ENCODE peak calls at places on chromosome 3, in four cellular contexts. S is HEK293T, A is IMR-90, L is HepG2. X is an unnamed sample.

GRCh38 chr3:75737831-75738493 is 47.4 kb downstream of the ZNF717 start:
- DNase-seq in S (no peak), A (peak), L (no peak), X (peak)

GRCh38 chr3:139715736-139716135 is 38.0 kb upstream of the NMNAT3 start:
- DNase-seq in S (no peak), A (no peak), L (no peak), X (no peak)

GRCh38 chr3:55322649-55323048 is 164.5 kb downstream of the WNT5A start:
- DNase-seq in S (no peak), A (no peak), L (no peak), X (no peak)

GRCh38 chr3:139124197-139124596 is 79.5 kb upstream of the PRR23C start:
- DNase-seq in S (no peak), A (no peak), L (no peak), X (no peak)

GRCh38 chr3:143090486-143090885 is 29.1 kb upstream of the CHST2 start:
- DNase-seq in S (no peak), A (no peak), L (no peak), X (no peak)

GRCh38 chr3:72973031-72973723 is 23.4 kb upstream of the PPP4R2 start:
- DNase-seq in S (no peak), A (peak), L (peak), X (no peak)

GRCh38 chr3:184549793-184550585 is 11.6 kb upstream of the EPHB3 start:
- DNase-seq in S (no peak), A (no peak), L (no peak), X (no peak)

GRCh38 chr3:190562866-190563525 is 49.1 kb downstream of the IL1RAP start:
- DNase-seq in S (no peak), A (no peak), L (no peak), X (no peak)

GRCh38 chr3:161409858-161410257 is 38.5 kb upstream of the SPTSSB start:
- DNase-seq in S (no peak), A (no peak), L (no peak), X (no peak)

GRCh38 chr3:195921334-195921771 is 13.0 kb upstream of the TNK2 start:
- DNase-seq in S (no peak), A (no peak), L (no peak), X (no peak)
- TF ChIP-seq BHLHE40 in S (no peak), A (no peak), L (no peak), X (no peak)

DNA sequence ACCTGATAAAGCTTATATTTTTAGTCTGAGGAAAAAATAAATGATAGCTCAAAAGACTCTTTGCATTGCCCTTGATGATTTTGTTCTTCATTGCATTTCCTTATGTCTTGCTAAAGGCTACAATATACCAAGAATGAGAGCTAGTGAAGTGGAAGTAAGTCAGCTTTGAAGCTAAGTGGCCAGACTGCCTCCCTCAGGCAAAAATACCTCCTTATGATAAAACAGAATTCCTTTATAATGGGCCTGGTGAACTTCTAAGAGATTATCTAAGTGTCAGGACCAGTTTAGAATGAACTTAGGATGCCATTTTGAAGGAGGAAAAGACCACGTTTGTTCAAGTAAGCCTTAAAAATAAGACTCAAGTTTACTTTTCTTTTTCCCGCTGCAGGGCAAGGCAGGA is 678.4 kb downstream of the ROBO2 start:
- DNase-seq in S (no peak), A (no peak), L (no peak), X (no peak)
- TF ChIP-seq BHLHE40 in S (no peak), A (no peak), L (no peak), X (no peak)

DNA sequence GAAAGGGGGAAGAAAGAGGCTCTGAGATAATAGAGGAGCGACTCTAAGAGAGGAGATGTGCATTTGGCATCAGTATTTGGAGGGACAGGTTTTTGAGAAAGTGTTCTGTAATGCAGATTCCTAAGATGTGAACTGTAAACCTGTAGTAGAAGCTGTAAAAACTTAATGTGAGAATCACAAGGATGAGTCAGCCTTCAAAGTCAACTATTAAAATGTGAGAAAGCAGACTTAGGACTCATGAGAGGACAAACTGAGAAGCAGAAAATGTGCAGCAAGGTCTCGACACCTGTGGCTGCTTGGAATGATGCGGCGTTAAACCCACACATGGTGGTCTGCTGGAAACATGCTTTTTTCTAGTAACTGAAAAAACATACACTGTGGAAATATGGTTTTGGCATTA is 36.0 kb downstream of the USP13 start:
- DNase-seq in S (no peak), A (peak), L (no peak), X (no peak)
- TF ChIP-seq BHLHE40 in S (no peak), A (no peak), L (no peak), X (no peak)

DNA sequence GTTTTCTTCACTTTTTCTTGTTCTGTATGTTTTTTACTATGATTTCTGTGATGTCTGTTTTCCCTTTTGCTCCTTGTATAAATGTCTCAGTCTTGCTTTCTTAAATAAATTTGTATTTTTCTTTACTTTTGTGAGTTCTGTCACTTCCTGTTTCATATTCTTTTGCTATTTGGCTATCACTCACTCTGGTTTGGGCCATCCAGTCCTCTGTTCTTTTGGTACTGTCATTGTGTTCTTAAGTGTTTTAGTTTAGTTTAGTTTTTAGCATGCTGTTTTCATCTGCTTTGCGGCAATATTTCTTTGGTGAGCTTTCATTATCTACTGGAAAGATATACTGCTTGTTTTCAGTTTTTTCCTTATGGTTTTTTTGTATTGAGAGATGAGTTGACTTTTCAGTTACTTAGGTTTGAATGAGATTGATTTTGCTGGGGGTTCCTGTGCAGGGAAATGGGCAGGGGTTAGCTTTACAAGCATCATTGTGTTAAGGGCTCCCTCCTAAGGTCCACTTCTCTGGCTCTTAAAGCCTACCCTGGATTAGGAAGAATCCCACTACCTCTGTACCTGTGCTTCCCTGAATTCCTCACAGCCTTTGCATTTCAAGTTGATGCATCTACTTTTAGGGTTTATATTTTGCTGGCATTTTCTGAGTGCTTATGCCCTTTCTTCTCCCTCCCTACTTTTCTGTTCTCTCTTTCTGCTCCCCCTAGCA is 35.1 kb downstream of the PDCD6IP start:
- DNase-seq in S (no peak), A (no peak), L (no peak), X (no peak)
- TF ChIP-seq BHLHE40 in S (no peak), A (no peak), L (no peak), X (no peak)

DNA sequence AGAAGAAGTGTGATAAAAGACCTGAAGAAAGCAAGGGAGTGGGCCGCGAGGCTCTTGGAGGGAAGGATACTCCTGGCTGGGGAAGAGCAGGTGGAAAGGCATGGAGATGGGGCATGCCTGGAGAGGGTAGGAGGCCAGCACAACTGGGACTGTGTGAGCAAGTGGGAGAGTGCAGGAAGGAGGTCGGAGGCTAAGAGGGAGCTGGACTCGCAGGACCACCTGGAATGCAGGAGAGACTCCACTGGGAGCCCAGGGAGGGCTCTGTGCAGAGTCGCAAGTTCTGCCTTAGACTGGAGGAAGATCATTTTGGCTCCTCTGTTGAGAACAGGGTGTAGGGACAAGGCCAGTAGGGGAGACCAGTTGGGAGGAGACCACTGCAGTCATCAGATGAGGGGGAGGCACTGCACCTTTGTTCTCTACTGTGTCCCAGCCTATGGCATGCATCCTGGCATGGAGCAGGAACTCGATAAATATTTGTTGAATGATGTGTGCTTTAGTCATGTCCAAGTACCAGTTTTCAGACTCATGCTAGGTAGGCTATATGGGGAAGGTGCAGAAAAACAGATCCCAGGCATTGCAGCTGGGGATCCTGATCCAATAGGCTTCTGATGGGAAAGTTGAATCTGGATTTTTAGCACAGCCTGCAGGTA is 13.7 kb downstream of the FAM107A start:
- DNase-seq in S (no peak), A (no peak), L (peak), X (peak)
- TF ChIP-seq BHLHE40 in S (no peak), A (no peak), L (no peak), X (no peak)

GRCh38 chr3:135215516-135215915 is 420.5 kb downstream of the EPHB1 start:
- DNase-seq in S (no peak), A (no peak), L (no peak), X (no peak)
- TF ChIP-seq BHLHE40 in S (no peak), A (no peak), L (no peak), X (no peak)

GRCh38 chr3:126056681-126057546 is 27.0 kb downstream of the SLC41A3 start:
- DNase-seq in S (peak), A (peak), L (peak), X (peak)
- TF ChIP-seq BHLHE40 in S (no peak), A (no peak), L (no peak), X (no peak)

GRCh38 chr3:172476339-172476738 is 28.1 kb upstream of the GHSR start:
- DNase-seq in S (no peak), A (no peak), L (no peak), X (no peak)

GRCh38 chr3:172475703-172476102 is 27.4 kb upstream of the GHSR start:
- DNase-seq in S (no peak), A (no peak), L (no peak), X (no peak)

GRCh38 chr3:172478116-172478515 is 29.9 kb upstream of the GHSR start:
- DNase-seq in S (no peak), A (no peak), L (no peak), X (no peak)
- TF ChIP-seq BHLHE40 in S (no peak), A (no peak), L (no peak), X (no peak)

X was measured in A549.